ENCODE peak calls at places on chromosome 18, in seven cellular contexts. One of them, this sample, is unnamed.

GRCh38 chr18:54762386-54762785 is 65.9 kb upstream of the RAB27B start:
- DNase-seq in HepG2: no peak
- DNase-seq in ovary: no peak
- DNase-seq in lower leg skin: no peak
- DNase-seq in body of pancreas: no peak
- DNase-seq in stomach: no peak
- DNase-seq in sigmoid colon: no peak
- DNase-seq in this sample: no peak

GRCh38 chr18:2526320-2526719 is 45.0 kb downstream of the METTL4 start:
- DNase-seq in HepG2: no peak
- DNase-seq in ovary: no peak
- DNase-seq in lower leg skin: no peak
- DNase-seq in body of pancreas: no peak
- DNase-seq in stomach: no peak
- DNase-seq in sigmoid colon: no peak
- DNase-seq in this sample: no peak

GRCh38 chr18:54162431-54162830 is 62.0 kb downstream of the MBD2 start:
- DNase-seq in HepG2: no peak
- DNase-seq in ovary: no peak
- DNase-seq in lower leg skin: no peak
- DNase-seq in body of pancreas: no peak
- DNase-seq in stomach: no peak
- DNase-seq in sigmoid colon: no peak
- DNase-seq in this sample: no peak

GRCh38 chr18:4241218-4241617 is 213.9 kb downstream of the DLGAP1 start:
- DNase-seq in HepG2: no peak
- DNase-seq in ovary: no peak
- DNase-seq in lower leg skin: no peak
- DNase-seq in body of pancreas: no peak
- DNase-seq in stomach: no peak
- DNase-seq in sigmoid colon: no peak
- DNase-seq in this sample: no peak

GRCh38 chr18:54551590-54551989 is 39.5 kb upstream of the DYNAP start:
- DNase-seq in HepG2: no peak
- DNase-seq in ovary: no peak
- DNase-seq in lower leg skin: no peak
- DNase-seq in body of pancreas: no peak
- DNase-seq in stomach: no peak
- DNase-seq in sigmoid colon: no peak
- DNase-seq in this sample: no peak

GRCh38 chr18:69885841-69886531 is 61.7 kb downstream of the CD226 start:
- DNase-seq in HepG2: peak; percentile 48
- DNase-seq in ovary: no peak
- DNase-seq in lower leg skin: no peak
- DNase-seq in body of pancreas: peak; percentile 16
- DNase-seq in stomach: no peak
- DNase-seq in sigmoid colon: no peak
- DNase-seq in this sample: no peak

GRCh38 chr18:12883003-12883683 is 894 bp downstream of the PTPN2 start:
- DNase-seq in HepG2: no peak
- DNase-seq in ovary: no peak
- DNase-seq in lower leg skin: no peak
- DNase-seq in body of pancreas: no peak
- DNase-seq in stomach: peak; percentile 37
- DNase-seq in sigmoid colon: no peak
- DNase-seq in this sample: no peak

GRCh38 chr18:44601447-44601846 is 79.2 kb upstream of the SETBP1 start:
- DNase-seq in HepG2: no peak
- DNase-seq in ovary: no peak
- DNase-seq in lower leg skin: no peak
- DNase-seq in body of pancreas: no peak
- DNase-seq in stomach: no peak
- DNase-seq in sigmoid colon: no peak
- DNase-seq in this sample: no peak

GRCh38 chr18:59906203-59906602 is 6.4 kb downstream of the PMAIP1 start:
- DNase-seq in HepG2: no peak
- DNase-seq in ovary: no peak
- DNase-seq in lower leg skin: no peak
- DNase-seq in body of pancreas: no peak
- DNase-seq in stomach: no peak
- DNase-seq in sigmoid colon: no peak
- DNase-seq in this sample: no peak

GRCh38 chr18:5066380-5066977 is 130.6 kb downstream of the AKAIN1 start:
- DNase-seq in HepG2: peak; percentile 12
- DNase-seq in ovary: no peak
- DNase-seq in lower leg skin: no peak
- DNase-seq in body of pancreas: peak; percentile 51
- DNase-seq in stomach: no peak
- DNase-seq in sigmoid colon: no peak
- DNase-seq in this sample: no peak

GRCh38 chr18:77015176-77015575 is 117.4 kb downstream of the MBP start:
- DNase-seq in HepG2: no peak
- DNase-seq in ovary: no peak
- DNase-seq in lower leg skin: no peak
- DNase-seq in body of pancreas: no peak
- DNase-seq in stomach: no peak
- DNase-seq in sigmoid colon: no peak
- DNase-seq in this sample: no peak

GRCh38 chr18:23071285-23071684 is 64.0 kb upstream of the CABLES1 start:
- DNase-seq in HepG2: no peak
- DNase-seq in ovary: no peak
- DNase-seq in lower leg skin: no peak
- DNase-seq in body of pancreas: peak; percentile 36
- DNase-seq in stomach: peak; percentile 50
- DNase-seq in sigmoid colon: peak; percentile 70
- DNase-seq in this sample: peak; percentile 29

GRCh38 chr18:3455938-3456685 is 6.1 kb downstream of the TGIF1 start:
- DNase-seq in HepG2: peak; percentile 73
- DNase-seq in ovary: no peak
- DNase-seq in lower leg skin: no peak
- DNase-seq in body of pancreas: no peak
- DNase-seq in stomach: no peak
- DNase-seq in sigmoid colon: no peak
- DNase-seq in this sample: peak; percentile 29

GRCh38 chr18:48539406-48540328 is 836 bp downstream of the CTIF start:
- DNase-seq in HepG2: no peak
- DNase-seq in ovary: peak; percentile 76
- DNase-seq in lower leg skin: peak; percentile 90
- DNase-seq in body of pancreas: peak; percentile 54
- DNase-seq in stomach: peak; percentile 32
- DNase-seq in sigmoid colon: peak; percentile 79
- DNase-seq in this sample: peak; percentile 24

GRCh38 chr18:48540329-48541025 is 1.6 kb downstream of the CTIF start:
- DNase-seq in HepG2: peak; percentile 57
- DNase-seq in ovary: peak; percentile 75
- DNase-seq in lower leg skin: peak; percentile 96
- DNase-seq in body of pancreas: peak; percentile 77
- DNase-seq in stomach: peak; percentile 65
- DNase-seq in sigmoid colon: peak; percentile 86
- DNase-seq in this sample: peak; percentile 84

GRCh38 chr18:48536516-48536915 is 2.3 kb upstream of the CTIF start:
- DNase-seq in HepG2: no peak
- DNase-seq in ovary: no peak
- DNase-seq in lower leg skin: peak; percentile 31
- DNase-seq in body of pancreas: no peak
- DNase-seq in stomach: no peak
- DNase-seq in sigmoid colon: no peak
- DNase-seq in this sample: no peak

GRCh38 chr18:48541026-48541746 is 2.4 kb downstream of the CTIF start:
- DNase-seq in HepG2: no peak
- DNase-seq in ovary: no peak
- DNase-seq in lower leg skin: peak; percentile 95
- DNase-seq in body of pancreas: peak; percentile 78
- DNase-seq in stomach: peak; percentile 74
- DNase-seq in sigmoid colon: peak; percentile 89
- DNase-seq in this sample: peak; percentile 60

DNA sequence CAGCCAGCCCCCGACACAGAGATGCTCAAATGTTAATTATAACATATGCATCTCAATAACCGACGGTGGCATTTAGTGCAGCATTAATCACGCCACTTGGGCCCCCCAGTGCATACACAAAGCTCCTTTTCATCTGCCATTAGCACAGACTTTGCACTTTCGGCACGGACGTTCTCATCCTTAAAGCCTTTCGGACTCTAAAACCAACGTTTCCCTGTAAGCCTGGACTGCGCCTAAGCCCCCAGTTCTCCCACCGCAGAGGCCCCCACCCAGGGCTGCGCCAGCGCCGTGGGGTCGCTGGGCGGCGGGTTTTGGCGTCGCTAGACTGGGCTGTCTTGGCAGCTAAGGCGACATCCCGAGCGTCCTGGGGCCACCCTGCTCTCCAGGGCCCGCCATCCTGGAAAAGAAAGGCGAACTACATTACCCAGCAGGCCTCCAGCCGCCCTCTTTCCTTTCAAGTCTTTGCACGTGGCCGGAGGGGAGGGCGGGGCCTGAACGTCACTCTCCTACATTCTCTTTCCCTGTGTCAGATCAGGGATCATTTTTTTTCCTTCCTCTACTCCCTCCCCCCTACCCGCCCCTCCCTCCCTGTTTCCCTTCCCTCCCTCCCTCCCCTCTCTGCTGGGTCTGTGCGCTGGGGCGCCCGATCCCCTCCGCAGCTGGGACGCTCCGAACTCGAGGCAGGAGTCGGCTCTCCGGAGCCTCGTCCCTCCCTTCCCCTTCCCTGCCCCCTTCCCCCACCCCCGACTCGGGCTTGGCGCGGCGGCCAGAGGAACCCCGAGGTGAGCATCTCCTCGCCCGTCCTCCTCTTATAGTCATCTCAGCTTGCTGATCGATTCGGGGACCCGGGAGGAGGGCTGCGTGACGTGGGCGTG is at the start of gene CTIF:
- DNase-seq in HepG2: peak; percentile 95
- DNase-seq in ovary: peak; percentile 94
- DNase-seq in lower leg skin: peak; percentile 99
- DNase-seq in body of pancreas: peak; percentile 98
- DNase-seq in stomach: peak; percentile 95
- DNase-seq in sigmoid colon: peak; percentile 99
- DNase-seq in this sample: peak; percentile 97
- TF ChIP-seq POLR2A in HepG2: no peak
- TF ChIP-seq POLR2A in ovary: no peak
- TF ChIP-seq POLR2A in lower leg skin: no peak
- TF ChIP-seq POLR2A in body of pancreas: peak; percentile 57
- TF ChIP-seq POLR2A in stomach: no peak
- TF ChIP-seq POLR2A in sigmoid colon: peak; percentile 40
- TF ChIP-seq POLR2A in this sample: peak; percentile 44

GRCh38 chr18:28541276-28541930 is 364.5 kb upstream of the CDH2 start:
- DNase-seq in HepG2: no peak
- DNase-seq in ovary: no peak
- DNase-seq in lower leg skin: no peak
- DNase-seq in body of pancreas: no peak
- DNase-seq in stomach: no peak
- DNase-seq in sigmoid colon: peak; percentile 60
- DNase-seq in this sample: peak; percentile 2
- H3K4me3 ChIP-seq in HepG2: no peak overlapping the region
- H3K4me3 ChIP-seq in ovary: no peak overlapping the region
- H3K4me3 ChIP-seq in lower leg skin: no peak overlapping the region
- H3K4me3 ChIP-seq in body of pancreas: no peak overlapping the region
- H3K4me3 ChIP-seq in stomach: no peak overlapping the region
- H3K4me3 ChIP-seq in sigmoid colon: no peak overlapping the region
- H3K4me3 ChIP-seq in this sample: no peak overlapping the region

DNA sequence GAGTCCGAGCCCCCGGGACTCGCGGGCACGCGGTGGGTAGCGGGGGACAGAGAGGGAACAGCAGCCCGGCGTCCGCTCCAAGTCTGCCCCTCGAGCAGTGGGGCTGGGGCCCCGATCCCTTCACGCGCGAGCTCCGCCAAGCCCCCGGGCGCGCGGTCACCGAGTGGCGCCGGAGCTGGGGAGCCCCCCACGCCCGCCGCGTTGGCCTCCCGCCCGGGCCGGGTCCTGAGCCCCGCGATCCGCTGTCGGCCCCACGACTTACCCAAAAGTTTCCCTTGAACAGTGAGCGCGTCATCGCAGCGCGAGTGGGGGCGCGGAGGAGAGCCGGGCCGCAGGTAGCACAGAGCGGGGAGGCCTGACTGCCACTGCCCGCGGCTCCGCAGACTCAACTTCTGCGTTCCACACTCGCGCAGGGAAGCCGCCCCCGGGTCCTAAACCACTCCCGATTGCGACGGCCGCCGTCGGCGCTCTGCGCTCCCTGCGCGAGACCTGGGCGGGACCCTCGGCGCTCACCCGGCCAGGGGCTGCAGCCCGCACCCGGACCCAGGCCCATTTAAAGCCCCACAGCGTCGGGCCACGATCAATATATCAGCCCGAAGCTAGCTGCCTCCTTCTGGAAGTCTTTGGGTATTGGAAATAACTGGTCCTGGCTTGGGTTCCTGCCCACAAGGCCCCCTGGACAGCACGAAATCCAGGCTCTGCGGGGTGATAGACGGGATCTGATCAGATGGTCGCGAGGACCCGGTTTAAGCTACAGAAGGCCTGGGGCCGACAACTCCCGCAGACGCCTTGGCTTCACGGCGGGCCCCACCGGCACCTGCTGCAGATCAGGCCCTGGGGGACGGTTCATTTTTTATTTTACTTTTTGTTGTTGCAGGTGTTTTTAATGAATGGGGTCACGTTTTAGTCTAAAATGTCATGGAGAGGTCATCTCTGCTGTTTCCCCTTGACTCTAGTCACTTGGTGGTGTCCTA is at the start of gene PSTPIP2:
- DNase-seq in HepG2: no peak
- DNase-seq in ovary: peak; percentile 71
- DNase-seq in lower leg skin: peak; percentile 94
- DNase-seq in body of pancreas: peak; percentile 83
- DNase-seq in stomach: peak; percentile 81
- DNase-seq in sigmoid colon: peak; percentile 84
- DNase-seq in this sample: peak; percentile 46
- TF ChIP-seq CTCF in HepG2: peak; percentile 14
- TF ChIP-seq CTCF in ovary: no peak
- TF ChIP-seq CTCF in lower leg skin: no peak
- TF ChIP-seq CTCF in body of pancreas: no peak
- TF ChIP-seq CTCF in stomach: no peak
- TF ChIP-seq CTCF in sigmoid colon: no peak
- TF ChIP-seq CTCF in this sample: no peak

DNA sequence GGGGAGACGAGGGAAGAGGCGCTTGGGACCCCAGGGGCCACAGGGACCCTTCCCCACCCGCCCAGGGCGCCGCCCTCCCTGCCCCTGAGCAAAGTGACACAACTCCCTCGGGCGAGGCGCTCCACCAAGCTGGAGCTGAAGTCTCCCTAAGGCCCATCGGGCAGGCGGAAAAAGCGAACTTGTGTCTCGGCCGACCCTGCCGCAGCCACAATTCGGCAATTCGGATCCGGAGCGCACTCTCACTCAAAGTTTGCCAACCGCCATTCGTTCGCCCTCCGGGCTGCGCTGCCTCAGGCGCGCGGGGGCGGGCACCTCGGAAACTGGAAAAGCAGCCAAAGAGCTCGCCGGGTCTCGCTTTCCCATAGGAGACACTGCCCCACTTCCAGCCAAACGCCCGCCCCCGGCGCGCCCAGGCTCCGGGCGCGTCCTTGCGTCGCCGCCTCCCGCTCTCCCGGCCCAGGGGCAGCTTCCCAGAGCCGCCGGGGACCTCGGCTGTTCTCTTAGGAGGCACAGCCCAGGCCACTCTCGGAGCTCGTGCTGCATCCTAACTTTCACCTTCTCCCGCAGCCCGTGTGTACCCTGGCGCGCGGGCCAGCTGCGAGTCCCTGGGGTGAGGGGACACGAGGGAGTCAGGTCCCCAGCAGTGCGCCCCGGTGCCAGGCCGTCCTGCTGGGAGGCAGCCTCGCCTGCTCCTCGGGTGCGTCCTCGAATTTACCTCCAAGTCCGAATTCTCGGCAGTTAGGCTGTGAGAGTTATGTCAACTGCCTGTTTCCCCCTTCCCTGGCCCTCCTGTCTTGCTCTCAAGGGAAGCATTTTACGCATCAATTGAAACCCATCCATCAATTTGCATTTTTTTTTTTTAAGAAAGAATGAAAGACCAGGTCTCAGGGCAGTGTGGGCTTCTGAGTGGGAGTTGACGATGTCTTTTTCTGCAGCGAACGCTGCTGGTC is 1.4 kb upstream of the KCTD1 start:
- DNase-seq in HepG2: peak; percentile 12
- DNase-seq in ovary: peak; percentile 76
- DNase-seq in lower leg skin: peak; percentile 90
- DNase-seq in body of pancreas: peak; percentile 71
- DNase-seq in stomach: peak; percentile 66
- DNase-seq in sigmoid colon: peak; percentile 80
- DNase-seq in this sample: peak; percentile 26
- TF ChIP-seq POLR2A in HepG2: no peak
- TF ChIP-seq POLR2A in ovary: no peak
- TF ChIP-seq POLR2A in lower leg skin: no peak
- TF ChIP-seq POLR2A in body of pancreas: peak; percentile 60
- TF ChIP-seq POLR2A in stomach: no peak
- TF ChIP-seq POLR2A in sigmoid colon: no peak
- TF ChIP-seq POLR2A in this sample: peak; percentile 39